ENCODE peak calls at places on chromosomes 13 and 19, in seven cellular contexts. E, Z, J, U, I, M and Y are unnamed samples.

GRCh38 chr19:11087870-11088507 is 1.3 kb upstream of the LDLR start:
- DNase-seq in I (no peak), U (no peak), E (no peak), J (no peak), M (no peak), Z (no peak), Y (no peak)

GRCh38 chr19:49104229-49104864 is 9.8 kb upstream of the LIN7B start:
- DNase-seq in U (no peak), M (no peak), E (no peak), J (no peak), I (no peak), Z (no peak), Y (no peak)

GRCh38 chr19:50356691-50357177 is 8.7 kb downstream of the NAPSA start:
- DNase-seq in J (no peak), I (no peak), U (no peak), E (no peak), Z (no peak), M (no peak), Y (peak)

GRCh38 chr13:64850017-64850416 is 2380.1 kb downstream of the PCDH9 start:
- DNase-seq in J (no peak), E (no peak), Z (no peak), M (no peak), I (no peak), U (no peak), Y (no peak)

GRCh38 chr13:31588331-31588730 is 151.0 kb upstream of the RXFP2 start:
- DNase-seq in Z (no peak), U (peak), J (no peak), M (no peak), E (no peak), I (no peak), Y (no peak)

GRCh38 chr13:93554514-93554913 is 327.9 kb downstream of the GPC6 start:
- DNase-seq in Z (no peak), J (no peak), U (no peak), I (no peak), E (no peak), M (no peak), Y (no peak)

GRCh38 chr13:40963927-40964326 is 55.2 kb downstream of the ELF1 start:
- DNase-seq in M (no peak), U (no peak), J (no peak), I (no peak), Z (no peak), E (no peak), Y (no peak)

GRCh38 chr13:99590519-99591011 is 89.3 kb downstream of the TM9SF2 start:
- DNase-seq in U (no peak), M (no peak), Z (no peak), I (no peak), E (no peak), J (no peak), Y (no peak)